ENCODE peak calls at places on chromosomes 5 and 9, in five cellular contexts. One of them, this sample, is unnamed.
A peak's percentile ranks its signal among the peaks of the same experiment; 100 is the strongest.

GRCh38 chr5:151718653-151719052 is 31.9 kb upstream of the SPARC start:
- DNase-seq in transverse colon: no peak
- DNase-seq in sigmoid colon: no peak
- DNase-seq in A549: no peak
- DNase-seq in ovary: no peak
- DNase-seq in this sample: no peak

GRCh38 chr5:94173100-94173499 is 431.7 kb upstream of the POU5F2 start:
- DNase-seq in ovary: no peak
- DNase-seq in sigmoid colon: no peak
- DNase-seq in transverse colon: no peak
- DNase-seq in A549: no peak
- DNase-seq in this sample: no peak

GRCh38 chr9:91664669-91665068 is 241.0 kb upstream of the NFIL3 start:
- DNase-seq in ovary: no peak
- DNase-seq in sigmoid colon: no peak
- DNase-seq in A549: no peak
- DNase-seq in transverse colon: no peak
- DNase-seq in this sample: no peak

GRCh38 chr5:143557061-143557818 is 153.8 kb upstream of the NR3C1 start:
- DNase-seq in ovary: no peak
- DNase-seq in A549: no peak
- DNase-seq in transverse colon: no peak
- DNase-seq in sigmoid colon: no peak
- DNase-seq in this sample: no peak

GRCh38 chr9:91408475-91408874 is 15.2 kb downstream of the NFIL3 start:
- DNase-seq in A549: no peak
- DNase-seq in transverse colon: no peak
- DNase-seq in sigmoid colon: no peak
- DNase-seq in ovary: no peak
- DNase-seq in this sample: no peak

GRCh38 chr5:10366310-10367297 is 13.1 kb downstream of the MARCHF6 start:
- DNase-seq in transverse colon: peak; percentile 42
- DNase-seq in A549: peak; percentile 56
- DNase-seq in ovary: no peak
- DNase-seq in sigmoid colon: no peak
- DNase-seq in this sample: no peak

GRCh38 chr5:93503598-93504067 is 77.4 kb downstream of the NR2F1-AS1 start:
- DNase-seq in transverse colon: no peak
- DNase-seq in A549: peak; percentile 44
- DNase-seq in ovary: no peak
- DNase-seq in sigmoid colon: no peak
- DNase-seq in this sample: no peak

GRCh38 chr5:1931590-1932138 is 48.9 kb upstream of the IRX4 start:
- DNase-seq in transverse colon: peak; percentile 21
- DNase-seq in sigmoid colon: peak; percentile 75
- DNase-seq in A549: no peak
- DNase-seq in ovary: peak; percentile 60
- DNase-seq in this sample: no peak

GRCh38 chr5:130652178-130652577 is 512.9 kb downstream of the HINT1 start:
- DNase-seq in A549: peak; percentile 36
- DNase-seq in transverse colon: no peak
- DNase-seq in sigmoid colon: no peak
- DNase-seq in ovary: no peak
- DNase-seq in this sample: no peak

GRCh38 chr9:135073741-135074305 is 13.6 kb upstream of the OLFM1 start:
- DNase-seq in sigmoid colon: peak; percentile 41
- DNase-seq in A549: no peak
- DNase-seq in ovary: no peak
- DNase-seq in transverse colon: peak; percentile 2
- DNase-seq in this sample: no peak

GRCh38 chr5:149957855-149958254 is 2.7 kb upstream of the SLC26A2 start:
- DNase-seq in sigmoid colon: no peak
- DNase-seq in ovary: no peak
- DNase-seq in transverse colon: no peak
- DNase-seq in A549: peak; percentile 89
- DNase-seq in this sample: no peak

GRCh38 chr5:74382864-74383618 is 257.5 kb downstream of the ENC1 start:
- DNase-seq in sigmoid colon: peak; percentile 78
- DNase-seq in ovary: peak; percentile 13
- DNase-seq in A549: no peak
- DNase-seq in transverse colon: no peak
- DNase-seq in this sample: peak; percentile 40

GRCh38 chr5:170597109-170597741 is 93.4 kb downstream of the KCNIP1 start:
- DNase-seq in A549: peak; percentile 15
- DNase-seq in sigmoid colon: peak; percentile 60
- DNase-seq in ovary: no peak
- DNase-seq in transverse colon: peak; percentile 11
- DNase-seq in this sample: peak; percentile 33

GRCh38 chr5:122145906-122146305 is 16.6 kb downstream of the ZNF474 start:
- DNase-seq in ovary: no peak
- DNase-seq in sigmoid colon: no peak
- DNase-seq in transverse colon: no peak
- DNase-seq in A549: no peak
- DNase-seq in this sample: no peak

GRCh38 chr9:128614728-128615127 is 41.9 kb downstream of the DYNC2I2 start:
- DNase-seq in sigmoid colon: no peak
- DNase-seq in A549: no peak
- DNase-seq in ovary: no peak
- DNase-seq in transverse colon: no peak
- DNase-seq in this sample: no peak

GRCh38 chr5:173098787-173099186 is 42.6 kb downstream of the CREBRF start:
- DNase-seq in transverse colon: no peak
- DNase-seq in A549: no peak
- DNase-seq in sigmoid colon: no peak
- DNase-seq in ovary: no peak
- DNase-seq in this sample: no peak

GRCh38 chr9:137194388-137194787 is 5.9 kb downstream of the SSNA1 start:
- DNase-seq in ovary: no peak
- DNase-seq in A549: no peak
- DNase-seq in sigmoid colon: no peak
- DNase-seq in transverse colon: no peak
- DNase-seq in this sample: no peak

GRCh38 chr5:33362915-33363314 is 77.8 kb upstream of the TARS1 start:
- DNase-seq in sigmoid colon: peak; percentile 77
- DNase-seq in ovary: peak; percentile 33
- DNase-seq in A549: no peak
- DNase-seq in transverse colon: peak; percentile 8
- DNase-seq in this sample: peak; percentile 39

GRCh38 chr5:38734353-38734752 is 111.5 kb upstream of the OSMR start:
- DNase-seq in sigmoid colon: no peak
- DNase-seq in A549: no peak
- DNase-seq in ovary: no peak
- DNase-seq in transverse colon: no peak
- DNase-seq in this sample: no peak

GRCh38 chr5:111697215-111697614 is 59.8 kb downstream of the NREP start:
- DNase-seq in transverse colon: no peak
- DNase-seq in ovary: no peak
- DNase-seq in A549: no peak
- DNase-seq in sigmoid colon: no peak
- DNase-seq in this sample: peak; percentile 21

GRCh38 chr5:1795931-1796330 is 3.7 kb downstream of the MRPL36 start:
- DNase-seq in sigmoid colon: no peak
- DNase-seq in ovary: no peak
- DNase-seq in transverse colon: no peak
- DNase-seq in A549: no peak
- DNase-seq in this sample: no peak

GRCh38 chr5:96721351-96721970 is 59.3 kb downstream of the CAST start:
- DNase-seq in ovary: no peak
- DNase-seq in sigmoid colon: peak; percentile 78
- DNase-seq in A549: no peak
- DNase-seq in transverse colon: no peak
- DNase-seq in this sample: no peak

GRCh38 chr5:134053840-134054338 is 49.1 kb upstream of the VDAC1 start:
- DNase-seq in ovary: no peak
- DNase-seq in A549: no peak
- DNase-seq in transverse colon: peak; percentile 51
- DNase-seq in sigmoid colon: no peak
- DNase-seq in this sample: no peak

GRCh38 chr5:142654578-142655042 is 31.3 kb downstream of the FGF1 start:
- DNase-seq in A549: peak; percentile 10
- DNase-seq in sigmoid colon: no peak
- DNase-seq in ovary: no peak
- DNase-seq in transverse colon: no peak
- DNase-seq in this sample: no peak

GRCh38 chr5:157253547-157253946 is 12.4 kb upstream of the CYFIP2 start:
- DNase-seq in transverse colon: peak; percentile 58
- DNase-seq in ovary: no peak
- DNase-seq in A549: peak; percentile 45
- DNase-seq in sigmoid colon: no peak
- DNase-seq in this sample: peak; percentile 74

GRCh38 chr5:139574641-139575312 is 13.6 kb downstream of the UBE2D2 start:
- DNase-seq in transverse colon: no peak
- DNase-seq in sigmoid colon: no peak
- DNase-seq in ovary: no peak
- DNase-seq in A549: peak; percentile 46
- DNase-seq in this sample: no peak

GRCh38 chr9:100448266-100448665 is 21.3 kb downstream of the MSANTD3 start:
- DNase-seq in ovary: no peak
- DNase-seq in sigmoid colon: no peak
- DNase-seq in A549: no peak
- DNase-seq in transverse colon: no peak
- DNase-seq in this sample: no peak

GRCh38 chr5:163585206-163585605 is 79.8 kb downstream of the MAT2B start:
- DNase-seq in sigmoid colon: no peak
- DNase-seq in ovary: no peak
- DNase-seq in A549: no peak
- DNase-seq in transverse colon: no peak
- DNase-seq in this sample: no peak

GRCh38 chr5:60340965-60341471 is 358.9 kb downstream of the DEPDC1B start:
- DNase-seq in sigmoid colon: no peak
- DNase-seq in transverse colon: no peak
- DNase-seq in A549: no peak
- DNase-seq in ovary: no peak
- DNase-seq in this sample: no peak

GRCh38 chr5:60338846-60339245 is 361.1 kb downstream of the DEPDC1B start:
- DNase-seq in ovary: no peak
- DNase-seq in sigmoid colon: no peak
- DNase-seq in transverse colon: no peak
- DNase-seq in A549: no peak
- DNase-seq in this sample: no peak

GRCh38 chr5:60343102-60343501 is 356.9 kb downstream of the DEPDC1B start:
- DNase-seq in A549: no peak
- DNase-seq in transverse colon: no peak
- DNase-seq in ovary: no peak
- DNase-seq in sigmoid colon: no peak
- DNase-seq in this sample: no peak

GRCh38 chr5:60339691-60340191 is 360.2 kb downstream of the DEPDC1B start:
- DNase-seq in ovary: peak; percentile 11
- DNase-seq in transverse colon: no peak
- DNase-seq in A549: no peak
- DNase-seq in sigmoid colon: peak; percentile 72
- DNase-seq in this sample: no peak

GRCh38 chr5:60340326-60340725 is 359.6 kb downstream of the DEPDC1B start:
- DNase-seq in ovary: no peak
- DNase-seq in sigmoid colon: no peak
- DNase-seq in A549: no peak
- DNase-seq in transverse colon: no peak
- DNase-seq in this sample: no peak
- H3K27ac ChIP-seq in ovary: no peak overlapping the region
- H3K27ac ChIP-seq in sigmoid colon: peak overlapping the region; percentile 71
- H3K27ac ChIP-seq in A549: no peak overlapping the region
- H3K27ac ChIP-seq in transverse colon: no peak overlapping the region
- H3K27ac ChIP-seq in this sample: no peak overlapping the region

GRCh38 chr5:116534988-116535387 is 39.6 kb downstream of the SEMA6A start:
- DNase-seq in sigmoid colon: no peak
- DNase-seq in transverse colon: no peak
- DNase-seq in ovary: no peak
- DNase-seq in A549: no peak
- DNase-seq in this sample: no peak

GRCh38 chr5:116531635-116532034 is 43.0 kb downstream of the SEMA6A start:
- DNase-seq in ovary: no peak
- DNase-seq in A549: no peak
- DNase-seq in sigmoid colon: no peak
- DNase-seq in transverse colon: peak; percentile 27
- DNase-seq in this sample: no peak

GRCh38 chr5:116532762-116533525 is 41.7 kb downstream of the SEMA6A start:
- DNase-seq in A549: no peak
- DNase-seq in transverse colon: no peak
- DNase-seq in sigmoid colon: no peak
- DNase-seq in ovary: no peak
- DNase-seq in this sample: no peak

GRCh38 chr5:116539222-116539621 is 35.4 kb downstream of the SEMA6A start:
- DNase-seq in transverse colon: no peak
- DNase-seq in sigmoid colon: no peak
- DNase-seq in A549: no peak
- DNase-seq in ovary: no peak
- DNase-seq in this sample: no peak

DNA sequence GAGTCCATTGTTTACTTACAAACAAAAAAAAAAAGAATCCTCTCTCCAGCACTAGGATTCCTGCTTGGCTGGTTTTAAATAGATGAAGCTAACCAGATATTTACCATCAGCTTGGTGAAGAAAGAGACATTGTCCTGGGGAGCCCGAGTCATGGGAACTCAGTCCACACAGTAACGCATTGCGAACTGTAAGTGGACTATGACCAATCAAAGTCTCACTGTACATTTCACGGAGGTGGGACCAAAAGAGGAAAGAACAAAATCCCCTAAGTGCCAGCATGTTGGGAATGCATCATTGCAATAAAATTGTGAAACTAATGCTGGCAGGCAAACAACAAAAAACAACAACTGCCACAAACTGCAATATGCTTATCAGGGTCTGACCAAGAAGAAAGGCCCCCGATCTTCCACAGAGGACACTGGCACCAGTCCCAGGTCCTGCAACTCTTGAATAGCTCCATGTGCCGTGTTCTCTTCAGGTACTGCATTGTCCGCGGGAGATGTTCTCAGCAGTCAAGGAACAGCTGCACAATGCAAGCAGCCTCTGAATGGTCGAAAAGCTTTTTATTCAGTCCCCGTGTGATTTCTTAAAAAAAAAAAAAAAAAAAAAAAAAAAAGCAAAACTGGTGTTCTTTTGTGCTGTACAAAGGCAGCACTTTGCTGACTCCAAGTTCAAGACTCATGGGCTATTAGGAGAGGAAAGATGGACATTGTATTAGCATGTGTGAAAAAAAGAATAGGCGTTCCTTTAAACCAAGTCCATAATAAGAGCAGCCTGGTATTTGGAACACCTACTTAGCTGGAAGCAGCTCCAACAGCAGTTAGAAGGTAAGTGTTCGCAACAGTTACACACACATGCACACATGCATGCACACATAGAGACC is 38.1 kb downstream of the SEMA6A start:
- DNase-seq in sigmoid colon: no peak
- DNase-seq in transverse colon: peak; percentile 45
- DNase-seq in A549: no peak
- DNase-seq in ovary: no peak
- DNase-seq in this sample: no peak
- TF ChIP-seq EP300 in sigmoid colon: peak; percentile 40
- TF ChIP-seq EP300 in transverse colon: no peak
- TF ChIP-seq EP300 in A549: no peak
- TF ChIP-seq EP300 in ovary: no peak
- TF ChIP-seq EP300 in this sample: no peak

GRCh38 chr9:126606483-126606870 is 7.3 kb upstream of the LMX1B start:
- DNase-seq in A549: no peak
- DNase-seq in ovary: no peak
- DNase-seq in sigmoid colon: peak; percentile 21
- DNase-seq in transverse colon: no peak
- DNase-seq in this sample: no peak
- H3K4me1 ChIP-seq in A549: no peaks in the 10 kb centered on the region
- H3K4me1 ChIP-seq in ovary: no peaks in the 10 kb centered on the region
- H3K4me1 ChIP-seq in sigmoid colon: peaks cover 14% of the 10 kb centered on the region
- H3K4me1 ChIP-seq in transverse colon: no peaks in the 10 kb centered on the region
- H3K4me1 ChIP-seq in this sample: no peaks in the 10 kb centered on the region

GRCh38 chr5:81391-82021 is 10.5 kb upstream of the PLEKHG4B start:
- DNase-seq in A549: no peak
- DNase-seq in sigmoid colon: no peak
- DNase-seq in ovary: no peak
- DNase-seq in transverse colon: no peak
- DNase-seq in this sample: no peak
- H3K27ac ChIP-seq in A549: no peak overlapping the region
- H3K27ac ChIP-seq in sigmoid colon: no peak overlapping the region
- H3K27ac ChIP-seq in ovary: no peak overlapping the region
- H3K27ac ChIP-seq in transverse colon: no peak overlapping the region
- H3K27ac ChIP-seq in this sample: no peak overlapping the region